ENCODE peak calls at places on chromosomes 7 and 10, in nine cellular contexts. U is transverse colon; F is AG08395; V is ELR; L is iPS DF 19.7; N is amygdala; B is colonic mucosa; W is pancreas; I is CD8-positive, alpha-beta T cell. J is an unnamed sample.
A peak's percentile ranks its signal among the peaks of the same experiment; 100 is the strongest.

GRCh38 chr7:116834815-116835533 is 27.4 kb upstream of the CAPZA2 start:
- DNase-seq in I (no peak), F (peak; percentile 46), L (no peak), U (peak; percentile 67), N (no peak), W (no peak), B (peak; percentile 74), V (peak; percentile 77), J (peak; percentile 89)

GRCh38 chr7:135147899-135148721 is at the start of gene TMEM140:
- DNase-seq in F (peak; percentile 53), W (peak; percentile 66), B (peak; percentile 70), L (no peak), N (no peak), V (peak; percentile 71), U (peak; percentile 75), I (peak; percentile 76), J (peak; percentile 94)

GRCh38 chr7:108363659-108364058 is 92.6 kb downstream of the NRCAM start:
- DNase-seq in N (no peak), V (no peak), W (no peak), I (no peak), F (no peak), U (no peak), L (no peak), B (no peak), J (no peak)

GRCh38 chr10:44978570-44979280 is at the start of gene DEPP1:
- DNase-seq in V (peak; percentile 76), L (no peak), F (peak; percentile 79), I (no peak), W (peak; percentile 92), N (no peak), U (peak; percentile 94), B (peak; percentile 95), J (peak; percentile 87)

GRCh38 chr10:28571265-28571664 is 38.3 kb downstream of the WAC start:
- DNase-seq in I (no peak), U (no peak), W (no peak), L (no peak), F (no peak), N (no peak), V (no peak), B (no peak), J (peak; percentile 76)

GRCh38 chr10:11197266-11197712 is 179.6 kb downstream of the CELF2 start:
- DNase-seq in W (no peak), U (peak; percentile 53), F (peak; percentile 37), I (no peak), V (no peak), N (no peak), B (peak; percentile 68), L (no peak), J (peak; percentile 47)

GRCh38 chr7:12729112-12729511 is 41.7 kb downstream of the ARL4A start:
- DNase-seq in I (no peak), F (peak; percentile 25), W (peak; percentile 69), V (peak; percentile 10), N (peak; percentile 3), L (peak; percentile 61), U (peak; percentile 45), B (peak; percentile 54), J (peak; percentile 39)

GRCh38 chr7:44678096-44678467 is 70.6 kb upstream of the ZMIZ2 start:
- DNase-seq in N (no peak), I (no peak), U (no peak), W (no peak), V (no peak), F (no peak), B (no peak), L (no peak), J (no peak)

GRCh38 chr7:140230517-140230861 is 53.7 kb upstream of the KDM7A start:
- DNase-seq in F (no peak), B (peak; percentile 80), N (no peak), V (no peak), W (peak; percentile 75), I (peak; percentile 91), L (no peak), U (peak; percentile 75), J (peak; percentile 77)

GRCh38 chr7:36630112-36630650 is 94.1 kb downstream of the AOAH start:
- DNase-seq in U (no peak), N (no peak), I (no peak), W (no peak), L (no peak), V (no peak), B (no peak), F (no peak), J (no peak)

GRCh38 chr7:34544621-34545020 is 113.4 kb upstream of the NPSR1 start:
- DNase-seq in F (no peak), N (no peak), V (no peak), I (no peak), L (no peak), B (no peak), W (no peak), U (no peak), J (no peak)